ENCODE peak calls at places on chromosomes 3 and 15, in five cellular contexts. I is RWPE2, S is transverse colon, X is AG04450, E is DND-41. O is an unnamed sample. For H3K27me3 and H3K9me3, the result is how much of the 10 kb centered on the place peaks cover.

GRCh38 chr15:63509933-63510547 is 5.6 kb downstream of the USP3 start:
- DNase-seq in I (no peak), S (no peak), X (no peak), E (no peak), O (no peak)

GRCh38 chr15:53511175-53511574 is 248.3 kb downstream of the WDR72 start:
- DNase-seq in I (no peak), S (no peak), X (no peak), E (no peak), O (no peak)

GRCh38 chr3:128623762-128624176 is 26.8 kb downstream of the RPN1 start:
- DNase-seq in I (no peak), S (no peak), X (peak), E (no peak), O (no peak)

GRCh38 chr15:59062985-59063384 is 42.0 kb upstream of the CCNB2 start:
- DNase-seq in I (no peak), S (no peak), X (no peak), E (no peak), O (no peak)

GRCh38 chr3:32819581-32820348 is 2.0 kb downstream of the TRIM71 start:
- DNase-seq in I (no peak), S (no peak), X (no peak), E (no peak), O (no peak)

GRCh38 chr3:55879901-55880331 is 392.8 kb upstream of the WNT5A start:
- DNase-seq in I (no peak), S (no peak), X (peak), E (no peak), O (no peak)

GRCh38 chr3:143536817-143537535 is 311.3 kb downstream of the SLC9A9 start:
- DNase-seq in I (no peak), S (no peak), X (no peak), E (no peak), O (no peak)

GRCh38 chr3:123405936-123406510 is 42.9 kb downstream of the ADCY5 start:
- DNase-seq in I (no peak), S (no peak), X (no peak), E (no peak), O (no peak)

GRCh38 chr15:65795663-65796201 is 3.6 kb upstream of the DENND4A start:
- DNase-seq in I (no peak), S (no peak), X (no peak), E (no peak), O (no peak)

GRCh38 chr3:137765310-137766033 is 1.4 kb downstream of the SOX14 start:
- DNase-seq in I (no peak), S (no peak), X (no peak), E (no peak), O (no peak)

GRCh38 chr15:47432831-47433230 is 284.5 kb upstream of the SEMA6D start:
- DNase-seq in I (no peak), S (no peak), X (no peak), E (no peak), O (no peak)

GRCh38 chr3:81743096-81744025 is 18.1 kb downstream of the GBE1 start:
- DNase-seq in I (no peak), S (no peak), X (peak), E (no peak), O (no peak)

GRCh38 chr15:31084176-31084575 is 17.3 kb downstream of the TRPM1 start:
- DNase-seq in I (no peak), S (no peak), X (no peak), E (no peak), O (no peak)

GRCh38 chr3:164903820-164904451 is 174.4 kb downstream of the SI start:
- DNase-seq in I (no peak), S (no peak), X (no peak), E (no peak), O (no peak)
- TF ChIP-seq CTCF in I (no peak), S (no peak), X (no peak), E (no peak), O (no peak)

GRCh38 chr15:82642656-82643055 is 4.5 kb downstream of the CPEB1 start:
- DNase-seq in I (no peak), S (no peak), X (no peak), E (no peak), O (no peak)
- H3K27me3 ChIP-seq in I (half or more), S (half or more), X (under half), E (under half), O (half or more)

DNA sequence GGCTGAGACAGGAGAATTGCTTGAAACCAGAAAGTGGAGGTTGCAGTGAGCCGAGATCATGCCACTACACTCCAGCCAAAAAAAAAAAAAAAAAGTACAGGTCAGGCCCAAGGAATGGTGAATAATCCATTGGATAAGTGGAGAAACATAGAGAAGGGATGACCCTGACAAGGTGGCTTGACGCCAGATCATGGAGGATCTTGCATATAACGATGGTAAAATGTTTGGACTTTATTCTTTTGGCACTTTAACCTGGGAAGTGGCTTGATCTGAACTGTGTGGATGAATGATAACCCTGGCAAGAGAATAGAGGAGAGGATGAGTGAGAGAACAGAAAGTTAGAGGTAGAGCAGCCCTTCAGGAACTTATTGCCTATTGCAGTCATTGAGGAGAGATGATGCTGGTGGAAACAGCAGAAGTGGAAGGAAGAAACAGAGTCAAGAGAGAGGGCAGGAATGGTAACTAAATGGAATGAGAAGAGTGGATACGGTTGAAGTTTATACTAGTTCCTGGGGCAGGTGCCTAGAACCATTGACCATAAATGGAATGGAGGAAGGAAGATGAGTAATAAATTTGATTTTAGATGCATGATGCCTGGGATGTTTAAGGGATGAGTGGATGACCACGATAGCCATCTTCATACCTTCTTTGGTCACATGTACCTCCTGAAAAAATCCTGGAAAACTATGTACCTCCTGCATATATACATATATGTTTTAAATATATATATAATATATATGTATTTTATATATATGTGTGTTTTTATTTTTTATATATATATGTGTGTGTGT is 57.8 kb downstream of the BLM start:
- DNase-seq in I (no peak), S (no peak), X (peak), E (no peak), O (no peak)
- H3K9me3 ChIP-seq in I (under half), S (under half), X (under half), E (under half), O (under half)

GRCh38 chr3:194633349-194634004 is at the start of gene TMEM44:
- DNase-seq in I (no peak), S (peak), X (peak), E (peak), O (peak)
- TF ChIP-seq CTCF in I (peak), S (peak), X (peak), E (peak), O (peak)

GRCh38 chr3:38644016-38644661 is 5.3 kb downstream of the SCN5A start:
- DNase-seq in I (peak), S (no peak), X (no peak), E (no peak), O (no peak)
- H3K27me3 ChIP-seq in I (under half), S (under half), X (under half), E (under half), O (under half)

GRCh38 chr15:101295607-101296225 is 668 bp upstream of the SNRPA1 start:
- DNase-seq in I (peak), S (peak), X (peak), E (no peak), O (no peak)
- H3K9me3 ChIP-seq in I (under half), S (under half), X (under half), E (under half), O (under half)

GRCh38 chr3:157347577-157348303 is 88.9 kb upstream of the PTX3 start:
- DNase-seq in I (no peak), S (no peak), X (no peak), E (no peak), O (no peak)
- TF ChIP-seq CTCF in I (no peak), S (no peak), X (peak), E (peak), O (no peak)

DNA sequence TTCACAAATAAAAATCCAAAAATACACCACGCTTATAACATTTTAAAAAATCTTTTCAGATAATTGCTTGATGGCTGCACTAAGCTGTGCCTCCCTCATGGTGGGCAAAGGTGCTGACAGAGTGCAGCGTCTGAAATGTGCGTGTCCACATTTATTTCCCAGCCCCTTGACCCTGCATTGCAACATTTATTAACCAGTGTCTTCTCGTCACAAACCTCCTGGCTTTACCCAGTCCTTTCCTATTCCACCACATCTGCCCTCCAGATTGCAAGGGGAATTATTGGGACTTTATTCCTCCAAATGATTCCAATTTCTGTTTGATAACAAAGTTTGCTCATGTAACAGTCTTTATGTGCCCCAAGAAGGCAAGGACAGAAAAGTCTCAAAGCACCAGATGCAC is 5.5 kb downstream of the RASGRP1 start:
- DNase-seq in I (no peak), S (no peak), X (no peak), E (no peak), O (no peak)
- H3K27me3 ChIP-seq in I (under half), S (under half), X (under half), E (under half), O (under half)

GRCh38 chr3:191087391-191087790 is 111.7 kb upstream of the OSTN start:
- DNase-seq in I (no peak), S (no peak), X (no peak), E (no peak), O (no peak)
- H3K9me3 ChIP-seq in I (under half), S (under half), X (under half), E (under half), O (under half)

O was measured in CD4-positive, alpha-beta T cell.